ENCODE peak calls at places on chromosomes 3 and 15, in five cellular contexts. J is neural crest cell, E is breast epithelium, W is fibroblast of lung, Y is omental fat pad. H is an unnamed sample.

GRCh38 chr15:100373942-100374341 is 32.2 kb upstream of the ADAMTS17 start:
- DNase-seq in W (no peak), Y (no peak), J (no peak), E (no peak), H (no peak)

GRCh38 chr3:157128771-157129671 is 30.9 kb downstream of the CCNL1 start:
- DNase-seq in E (peak), W (no peak), J (no peak), Y (no peak), H (no peak)

GRCh38 chr3:124814620-124815421 is 72.3 kb downstream of the ITGB5 start:
- DNase-seq in J (no peak), W (peak), Y (no peak), E (peak), H (no peak)

GRCh38 chr15:69410290-69410874 is 3.8 kb upstream of the KIF23 start:
- DNase-seq in Y (no peak), W (no peak), E (peak), J (no peak), H (no peak)

GRCh38 chr15:38217181-38217580 is 35.5 kb upstream of the SPRED1 start:
- DNase-seq in W (peak), E (no peak), J (no peak), Y (no peak), H (peak)

GRCh38 chr3:150073031-150073430 is 102.3 kb upstream of the PFN2 start:
- DNase-seq in J (no peak), E (no peak), W (no peak), Y (no peak), H (no peak)

GRCh38 chr3:150227839-150228238 is 180.3 kb upstream of the TSC22D2 start:
- DNase-seq in J (peak), W (peak), Y (no peak), E (no peak), H (no peak)

GRCh38 chr15:58066042-58066867 is 744 bp upstream of the ALDH1A2 start:
- DNase-seq in J (peak), Y (peak), E (peak), W (peak), H (no peak)

GRCh38 chr15:88631464-88632028 is 7.3 kb upstream of the ISG20 start:
- DNase-seq in J (no peak), W (no peak), E (no peak), Y (no peak), H (no peak)

GRCh38 chr3:142613491-142613890 is 17.3 kb downstream of the PLS1 start:
- DNase-seq in W (no peak), E (no peak), J (no peak), Y (no peak), H (no peak)

GRCh38 chr3:194009892-194010533 is 125.9 kb upstream of the HES1 start:
- DNase-seq in J (no peak), W (no peak), E (no peak), Y (no peak), H (no peak)

GRCh38 chr3:32078085-32078634 is 28.3 kb upstream of the GPD1L start:
- DNase-seq in W (no peak), E (no peak), Y (no peak), J (no peak), H (no peak)

GRCh38 chr3:18633002-18633401 is 207.9 kb upstream of the SATB1 start:
- DNase-seq in W (no peak), J (no peak), Y (no peak), E (no peak), H (no peak)

GRCh38 chr3:66994588-66994987 is 3.5 kb upstream of the KBTBD8 start:
- DNase-seq in J (no peak), Y (no peak), E (no peak), W (no peak), H (no peak)

GRCh38 chr3:107206141-107206540 is 171.1 kb upstream of the CCDC54 start:
- DNase-seq in Y (no peak), J (peak), W (peak), E (no peak), H (no peak)

GRCh38 chr3:81910244-81910852 is 148.9 kb upstream of the GBE1 start:
- DNase-seq in E (no peak), Y (no peak), W (peak), J (peak), H (no peak)

GRCh38 chr15:91473894-91474293 is 373.8 kb downstream of the SV2B start:
- DNase-seq in Y (no peak), E (no peak), W (peak), J (no peak), H (peak)

GRCh38 chr15:60554494-60554893 is 75.6 kb upstream of the ICE2 start:
- DNase-seq in Y (no peak), J (no peak), W (no peak), E (no peak), H (no peak)

GRCh38 chr15:90190606-90191343 is 10.4 kb upstream of the SEMA4B start:
- DNase-seq in W (no peak), Y (no peak), J (no peak), E (peak), H (no peak)

GRCh38 chr3:161305095-161305991 is 66.0 kb downstream of the SPTSSB start:
- DNase-seq in E (no peak), J (no peak), Y (no peak), W (peak), H (peak)

GRCh38 chr15:78726870-78727551 is 84.3 kb downstream of the ADAMTS7 start:
- DNase-seq in W (no peak), E (no peak), J (no peak), Y (no peak), H (no peak)

GRCh38 chr3:50229490-50229889 is 6.5 kb upstream of the GNAI2 start:
- DNase-seq in E (no peak), Y (no peak), J (no peak), W (no peak), H (no peak)
- TF ChIP-seq CTCF in E (no peak), Y (no peak), J (no peak), W (no peak), H (no peak)

DNA sequence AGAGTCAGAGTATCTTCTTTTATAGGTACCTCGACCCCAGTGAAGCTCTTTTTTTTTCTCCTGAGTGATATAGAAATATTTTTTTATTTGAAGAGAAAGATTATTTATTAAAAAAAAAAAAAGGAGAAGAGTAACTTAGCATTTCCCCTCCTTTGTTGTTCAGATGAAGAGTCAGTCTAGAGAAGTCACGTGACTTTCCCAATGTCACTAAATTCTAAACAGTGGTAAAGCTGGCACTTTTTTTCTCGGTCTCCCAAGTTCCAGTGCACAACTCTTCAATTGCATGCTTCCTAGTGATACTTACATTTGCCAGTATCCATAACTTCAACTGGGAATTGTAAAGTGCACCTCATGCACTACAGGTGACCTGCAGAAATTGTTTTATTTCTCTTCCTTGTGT is 448.7 kb downstream of the LPP start:
- DNase-seq in Y (no peak), E (no peak), W (no peak), J (no peak), H (no peak)
- TF ChIP-seq CTCF in Y (no peak), E (no peak), W (no peak), J (no peak), H (no peak)

DNA sequence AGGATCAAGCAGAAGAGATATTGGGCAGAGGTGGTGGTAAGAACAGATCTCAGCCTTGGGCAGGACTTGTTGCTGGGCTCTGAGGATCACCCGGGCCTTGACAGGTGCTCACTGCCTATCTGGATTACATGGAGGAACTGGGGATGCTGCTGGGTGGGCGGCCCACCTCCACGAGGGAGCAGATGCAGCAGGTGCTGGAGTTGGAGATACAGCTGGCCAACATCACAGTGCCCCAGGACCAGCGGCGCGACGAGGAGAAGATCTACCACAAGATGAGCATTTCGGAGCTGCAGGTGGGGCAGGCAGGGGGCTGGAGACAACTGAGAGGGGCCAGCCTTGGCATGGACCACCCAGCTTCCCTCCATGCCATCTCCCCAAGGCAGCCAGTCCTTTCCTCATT is 7.9 kb downstream of the ECE2 start:
- DNase-seq in J (no peak), W (no peak), E (no peak), Y (no peak), H (no peak)
- TF ChIP-seq CTCF in J (no peak), W (no peak), E (no peak), Y (no peak), H (no peak)

DNA sequence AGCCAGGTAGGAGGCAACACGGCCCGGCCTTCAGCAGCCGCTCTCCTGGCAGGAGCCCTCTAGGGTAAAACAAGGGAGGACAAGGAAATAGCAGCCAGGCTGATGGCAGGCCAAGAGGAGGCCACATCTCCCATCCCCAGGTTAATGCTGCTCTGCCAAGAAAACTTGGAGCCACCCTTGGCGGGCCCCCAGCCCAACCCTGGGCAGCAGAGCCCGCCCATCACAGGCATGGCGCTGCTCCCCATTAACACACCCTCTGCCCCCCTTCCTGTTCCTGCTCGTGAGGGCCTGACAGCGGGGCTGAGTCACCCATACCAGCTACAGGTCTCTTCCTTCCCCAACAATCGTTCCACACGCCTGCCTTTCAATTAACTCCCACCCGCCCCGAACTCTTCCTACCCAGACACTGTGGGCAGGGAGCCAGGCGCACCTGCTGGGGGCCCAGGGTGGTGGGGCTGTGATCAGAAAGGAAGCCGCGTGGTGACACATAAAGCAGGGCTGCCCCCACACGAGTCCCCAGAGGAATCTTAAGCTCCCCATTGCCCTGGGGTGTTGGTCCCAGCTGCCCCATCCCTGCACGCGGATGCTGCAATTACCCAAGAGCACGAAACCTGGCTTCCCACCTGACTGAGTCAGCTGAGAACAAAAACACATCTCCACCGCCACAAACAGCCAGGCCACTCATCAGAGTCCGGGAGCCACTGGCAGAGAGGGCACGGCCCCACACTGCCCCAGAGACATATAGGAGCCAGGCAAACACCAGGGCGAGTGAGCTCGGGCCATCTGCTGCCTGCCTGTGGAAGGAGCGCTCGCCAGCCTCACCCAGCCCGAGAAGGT is at the start of gene C15orf62:
- DNase-seq in Y (peak), W (peak), J (no peak), E (peak), H (no peak)
- TF ChIP-seq CTCF in Y (no peak), W (no peak), J (no peak), E (no peak), H (no peak)

GRCh38 chr3:17213102-17213501 is 328.3 kb downstream of the PLCL2 start:
- DNase-seq in Y (no peak), E (no peak), W (peak), J (no peak), H (no peak)
- TF ChIP-seq CTCF in Y (no peak), E (no peak), W (no peak), J (no peak), H (no peak)

GRCh38 chr3:190224466-190225185 is 97.6 kb downstream of the CLDN1 start:
- DNase-seq in Y (no peak), E (no peak), J (no peak), W (no peak), H (no peak)

GRCh38 chr3:190222916-190223315 is 99.3 kb downstream of the CLDN1 start:
- DNase-seq in J (no peak), Y (no peak), W (no peak), E (no peak), H (no peak)

GRCh38 chr3:190222360-190222759 is 99.9 kb downstream of the CLDN1 start:
- DNase-seq in E (no peak), W (no peak), J (no peak), Y (no peak), H (no peak)

GRCh38 chr3:190227064-190227463 is 95.2 kb downstream of the CLDN1 start:
- DNase-seq in Y (no peak), E (no peak), J (no peak), W (no peak), H (no peak)

GRCh38 chr3:190225186-190225692 is 97.0 kb downstream of the CLDN1 start:
- DNase-seq in E (no peak), Y (no peak), J (no peak), W (peak), H (no peak)
- TF ChIP-seq CTCF in E (peak), Y (no peak), J (peak), W (peak), H (peak)

GRCh38 chr3:61947456-61947855 is 386.1 kb downstream of the PTPRG start:
- DNase-seq in J (no peak), Y (no peak), E (no peak), W (no peak), H (no peak)
- TF ChIP-seq CTCF in J (no peak), Y (no peak), E (no peak), W (no peak), H (no peak)

DNA sequence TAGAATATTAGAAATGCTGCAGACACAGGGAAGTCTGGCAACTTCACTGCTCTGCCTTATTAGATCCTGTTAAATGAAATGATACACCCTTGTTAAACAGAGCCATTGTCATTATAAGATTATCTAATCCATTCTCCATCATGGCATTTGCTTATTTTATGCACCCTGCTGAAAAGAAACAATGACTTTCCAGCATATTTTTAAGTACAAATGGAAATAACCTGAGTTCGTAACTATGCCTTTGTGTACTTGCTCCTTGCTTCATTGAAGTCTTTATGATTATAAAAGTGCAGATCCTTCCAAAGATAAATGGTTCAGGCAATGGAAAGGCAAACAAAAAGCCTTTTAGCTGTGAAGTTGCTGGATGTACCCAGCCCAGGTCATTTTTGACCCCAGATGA is 195.7 kb downstream of the AGBL1 start:
- DNase-seq in E (no peak), Y (no peak), J (no peak), W (no peak), H (no peak)
- TF ChIP-seq CTCF in E (no peak), Y (no peak), J (no peak), W (no peak), H (no peak)

GRCh38 chr3:148931574-148931973 is 59.8 kb upstream of the GYG1 start:
- DNase-seq in W (no peak), J (no peak), Y (no peak), E (no peak), H (no peak)
- TF ChIP-seq CTCF in W (no peak), J (no peak), Y (no peak), E (no peak), H (no peak)

H was measured in AG04450.